ENCODE peak calls at places on chromosomes 16 and 17, in six cellular contexts. One of them, this sample, is unnamed.

GRCh38 chr16:4200781-4201137 is 41.1 kb downstream of the SRL start:
- DNase-seq in tibial artery: no peak
- DNase-seq in fibroblast of the aortic adventitia: peak
- DNase-seq in HEK293T: no peak
- DNase-seq in GM12891: no peak
- DNase-seq in aorta: no peak
- DNase-seq in this sample: no peak

GRCh38 chr17:78185981-78186688 is 717 bp downstream of the TK1 start:
- DNase-seq in tibial artery: peak
- DNase-seq in fibroblast of the aortic adventitia: no peak
- DNase-seq in HEK293T: peak
- DNase-seq in GM12891: no peak
- DNase-seq in aorta: no peak
- DNase-seq in this sample: no peak

GRCh38 chr16:72847187-72848044 is 200.5 kb downstream of the ZFHX3 start:
- DNase-seq in tibial artery: no peak
- DNase-seq in fibroblast of the aortic adventitia: peak
- DNase-seq in HEK293T: peak
- DNase-seq in GM12891: peak
- DNase-seq in aorta: no peak
- DNase-seq in this sample: no peak

GRCh38 chr17:74532115-74532514 is 840 bp upstream of the CD300LB start:
- DNase-seq in tibial artery: peak
- DNase-seq in fibroblast of the aortic adventitia: no peak
- DNase-seq in HEK293T: no peak
- DNase-seq in GM12891: no peak
- DNase-seq in aorta: peak
- DNase-seq in this sample: no peak

GRCh38 chr17:33520404-33521032 is 227.4 kb upstream of the ASIC2 start:
- DNase-seq in tibial artery: peak
- DNase-seq in fibroblast of the aortic adventitia: no peak
- DNase-seq in HEK293T: peak
- DNase-seq in GM12891: peak
- DNase-seq in aorta: no peak
- DNase-seq in this sample: no peak

GRCh38 chr16:72298947-72299346 is 127.0 kb upstream of the PMFBP1 start:
- DNase-seq in tibial artery: no peak
- DNase-seq in fibroblast of the aortic adventitia: no peak
- DNase-seq in HEK293T: no peak
- DNase-seq in GM12891: no peak
- DNase-seq in aorta: no peak
- DNase-seq in this sample: no peak

GRCh38 chr16:73996624-73997339 is 299.8 kb upstream of the PSMD7 start:
- DNase-seq in tibial artery: no peak
- DNase-seq in fibroblast of the aortic adventitia: no peak
- DNase-seq in HEK293T: no peak
- DNase-seq in GM12891: no peak
- DNase-seq in aorta: no peak
- DNase-seq in this sample: no peak

GRCh38 chr16:13767215-13767614 is 152.7 kb upstream of the ERCC4 start:
- DNase-seq in tibial artery: no peak
- DNase-seq in fibroblast of the aortic adventitia: no peak
- DNase-seq in HEK293T: no peak
- DNase-seq in GM12891: no peak
- DNase-seq in aorta: no peak
- DNase-seq in this sample: no peak

GRCh38 chr17:80763293-80763867 is 218.7 kb downstream of the RPTOR start:
- DNase-seq in tibial artery: no peak
- DNase-seq in fibroblast of the aortic adventitia: no peak
- DNase-seq in HEK293T: no peak
- DNase-seq in GM12891: no peak
- DNase-seq in aorta: no peak
- DNase-seq in this sample: no peak

GRCh38 chr17:65137076-65137935 is at the start of gene RGS9:
- DNase-seq in tibial artery: peak
- DNase-seq in fibroblast of the aortic adventitia: peak
- DNase-seq in HEK293T: peak
- DNase-seq in GM12891: peak
- DNase-seq in aorta: peak
- DNase-seq in this sample: peak

GRCh38 chr16:87829123-87829980 is 40.0 kb downstream of the SLC7A5 start:
- DNase-seq in tibial artery: no peak
- DNase-seq in fibroblast of the aortic adventitia: no peak
- DNase-seq in HEK293T: no peak
- DNase-seq in GM12891: no peak
- DNase-seq in aorta: no peak
- DNase-seq in this sample: no peak

GRCh38 chr17:78774456-78774855 is 7.6 kb downstream of the CYTH1 start:
- DNase-seq in tibial artery: no peak
- DNase-seq in fibroblast of the aortic adventitia: peak
- DNase-seq in HEK293T: no peak
- DNase-seq in GM12891: no peak
- DNase-seq in aorta: no peak
- DNase-seq in this sample: no peak

GRCh38 chr17:50681260-50682200 is 26.2 kb downstream of the ANKRD40 start:
- DNase-seq in tibial artery: peak
- DNase-seq in fibroblast of the aortic adventitia: peak
- DNase-seq in HEK293T: peak
- DNase-seq in GM12891: no peak
- DNase-seq in aorta: no peak
- DNase-seq in this sample: no peak

GRCh38 chr17:4968916-4969550 is 1.4 kb upstream of the SPAG7 start:
- DNase-seq in tibial artery: no peak
- DNase-seq in fibroblast of the aortic adventitia: peak
- DNase-seq in HEK293T: no peak
- DNase-seq in GM12891: no peak
- DNase-seq in aorta: peak
- DNase-seq in this sample: no peak

GRCh38 chr16:10736926-10737625 is 6.6 kb upstream of the NUBP1 start:
- DNase-seq in tibial artery: no peak
- DNase-seq in fibroblast of the aortic adventitia: peak
- DNase-seq in HEK293T: peak
- DNase-seq in GM12891: peak
- DNase-seq in aorta: no peak
- DNase-seq in this sample: peak

GRCh38 chr17:40560592-40561293 is 4.5 kb downstream of the CCR7 start:
- DNase-seq in tibial artery: no peak
- DNase-seq in fibroblast of the aortic adventitia: no peak
- DNase-seq in HEK293T: no peak
- DNase-seq in GM12891: no peak
- DNase-seq in aorta: peak
- DNase-seq in this sample: no peak

GRCh38 chr16:23403547-23403946 is 49.4 kb downstream of the COG7 start:
- DNase-seq in tibial artery: no peak
- DNase-seq in fibroblast of the aortic adventitia: no peak
- DNase-seq in HEK293T: no peak
- DNase-seq in GM12891: no peak
- DNase-seq in aorta: no peak
- DNase-seq in this sample: no peak

GRCh38 chr17:61405047-61405685 is 5.5 kb downstream of the TBX2 start:
- DNase-seq in tibial artery: peak
- DNase-seq in fibroblast of the aortic adventitia: no peak
- DNase-seq in HEK293T: no peak
- DNase-seq in GM12891: peak
- DNase-seq in aorta: peak
- DNase-seq in this sample: no peak

GRCh38 chr17:78163881-78164747 is 4.3 kb upstream of the SYNGR2 start:
- DNase-seq in tibial artery: no peak
- DNase-seq in fibroblast of the aortic adventitia: no peak
- DNase-seq in HEK293T: no peak
- DNase-seq in GM12891: no peak
- DNase-seq in aorta: no peak
- DNase-seq in this sample: no peak

GRCh38 chr16:26665166-26665939 is 401.4 kb upstream of the C16orf82 start:
- DNase-seq in tibial artery: no peak
- DNase-seq in fibroblast of the aortic adventitia: no peak
- DNase-seq in HEK293T: no peak
- DNase-seq in GM12891: no peak
- DNase-seq in aorta: no peak
- DNase-seq in this sample: no peak

GRCh38 chr17:50905460-50905803 is 39.3 kb upstream of the TOB1 start:
- DNase-seq in tibial artery: no peak
- DNase-seq in fibroblast of the aortic adventitia: no peak
- DNase-seq in HEK293T: no peak
- DNase-seq in GM12891: no peak
- DNase-seq in aorta: no peak
- DNase-seq in this sample: no peak

GRCh38 chr17:82703036-82703745 is 4.7 kb upstream of the RAB40B start:
- DNase-seq in tibial artery: no peak
- DNase-seq in fibroblast of the aortic adventitia: no peak
- DNase-seq in HEK293T: no peak
- DNase-seq in GM12891: no peak
- DNase-seq in aorta: no peak
- DNase-seq in this sample: no peak

GRCh38 chr17:77372444-77373297 is 231.9 kb downstream of the SEC14L1 start:
- DNase-seq in tibial artery: peak
- DNase-seq in fibroblast of the aortic adventitia: peak
- DNase-seq in HEK293T: peak
- DNase-seq in GM12891: peak
- DNase-seq in aorta: peak
- DNase-seq in this sample: peak

GRCh38 chr16:12723681-12724080 is 80.0 kb downstream of the CPPED1 start:
- DNase-seq in tibial artery: no peak
- DNase-seq in fibroblast of the aortic adventitia: no peak
- DNase-seq in HEK293T: no peak
- DNase-seq in GM12891: no peak
- DNase-seq in aorta: no peak
- DNase-seq in this sample: no peak

GRCh38 chr17:57422574-57423164 is 166.3 kb downstream of the MSI2 start:
- DNase-seq in tibial artery: peak
- DNase-seq in fibroblast of the aortic adventitia: peak
- DNase-seq in HEK293T: no peak
- DNase-seq in GM12891: no peak
- DNase-seq in aorta: no peak
- DNase-seq in this sample: no peak

GRCh38 chr17:49715717-49716279 is 8.0 kb upstream of the SLC35B1 start:
- DNase-seq in tibial artery: no peak
- DNase-seq in fibroblast of the aortic adventitia: no peak
- DNase-seq in HEK293T: no peak
- DNase-seq in GM12891: no peak
- DNase-seq in aorta: no peak
- DNase-seq in this sample: no peak

This sample was measured in tibial nerve.